ENCODE peak calls at places on chromosomes 5 and 9, in nine cellular contexts. B, N, D, X, T, I, L, Y and W are unnamed samples.

GRCh38 chr9:109179801-109180523 is 12.9 kb upstream of the FRRS1L start:
- DNase-seq in B (no peak), N (no peak), D (no peak), X (no peak), T (no peak), I (no peak), L (no peak), Y (no peak), W (peak)

GRCh38 chr9:114272739-114273431 is 50.0 kb upstream of the ORM1 start:
- DNase-seq in B (peak), N (peak), D (no peak), X (no peak), T (no peak), I (no peak), L (no peak), Y (no peak), W (no peak)

GRCh38 chr5:5688194-5688924 is 265.9 kb downstream of the ICE1 start:
- DNase-seq in B (no peak), N (no peak), D (no peak), X (no peak), T (no peak), I (no peak), L (no peak), Y (no peak), W (no peak)

GRCh38 chr5:167973126-167973525 is 318.3 kb upstream of the WWC1 start:
- DNase-seq in B (no peak), N (no peak), D (no peak), X (no peak), T (no peak), I (no peak), L (no peak), Y (no peak), W (no peak)

GRCh38 chr5:80720181-80720580 is 65.4 kb upstream of the DHFR start:
- DNase-seq in B (no peak), N (no peak), D (no peak), X (no peak), T (no peak), I (no peak), L (no peak), Y (no peak), W (no peak)

GRCh38 chr5:141822134-141822533 is 56.1 kb downstream of the PCDH1 start:
- DNase-seq in B (no peak), N (no peak), D (no peak), X (no peak), T (no peak), I (no peak), L (no peak), Y (no peak), W (peak)

GRCh38 chr9:79224672-79225433 is 346.9 kb upstream of the TLE4 start:
- DNase-seq in B (no peak), N (no peak), D (no peak), X (no peak), T (no peak), I (peak), L (no peak), Y (no peak), W (no peak)

GRCh38 chr9:75699017-75699416 is 191.5 kb upstream of the PCSK5 start:
- DNase-seq in B (no peak), N (no peak), D (no peak), X (no peak), T (no peak), I (no peak), L (no peak), Y (no peak), W (no peak)

GRCh38 chr9:130308081-130308571 is 42.6 kb downstream of the HMCN2 start:
- DNase-seq in B (no peak), N (no peak), D (no peak), X (no peak), T (no peak), I (no peak), L (no peak), Y (no peak), W (peak)

GRCh38 chr9:17721954-17722353 is 143.1 kb downstream of the SH3GL2 start:
- DNase-seq in B (no peak), N (no peak), D (no peak), X (no peak), T (no peak), I (no peak), L (no peak), Y (no peak), W (no peak)

GRCh38 chr9:106376689-106377088 is 486.3 kb upstream of the ZNF462 start:
- DNase-seq in B (no peak), N (no peak), D (no peak), X (no peak), T (no peak), I (peak), L (no peak), Y (no peak), W (no peak)

GRCh38 chr5:171681667-171682066 is 104.0 kb upstream of the SMIM23 start:
- DNase-seq in B (no peak), N (no peak), D (no peak), X (no peak), T (no peak), I (no peak), L (no peak), Y (no peak), W (no peak)

GRCh38 chr9:131598121-131598520 is 52.8 kb downstream of the PRRT1B start:
- DNase-seq in B (peak), N (no peak), D (no peak), X (no peak), T (no peak), I (no peak), L (no peak), Y (no peak), W (peak)

GRCh38 chr9:125889524-125890473 is 142.6 kb downstream of the PBX3 start:
- DNase-seq in B (peak), N (peak), D (peak), X (peak), T (peak), I (no peak), L (peak), Y (peak), W (peak)

GRCh38 chr5:173320259-173320658 is 8.0 kb downstream of the STC2 start:
- DNase-seq in B (no peak), N (no peak), D (no peak), X (no peak), T (no peak), I (no peak), L (no peak), Y (no peak), W (peak)

GRCh38 chr5:36607114-36607561 is 732 bp downstream of the SLC1A3 start:
- DNase-seq in B (no peak), N (no peak), D (no peak), X (peak), T (no peak), I (no peak), L (peak), Y (no peak), W (peak)

GRCh38 chr5:18761801-18762200 is 1127.5 kb downstream of the TAF11L14 start:
- DNase-seq in B (no peak), N (no peak), D (no peak), X (no peak), T (no peak), I (no peak), L (no peak), Y (peak), W (no peak)

GRCh38 chr9:119368681-119369581 is at the start of gene BRINP1:
- DNase-seq in B (peak), N (peak), D (no peak), X (peak), T (no peak), I (no peak), L (no peak), Y (no peak), W (peak)

GRCh38 chr5:8726383-8727036 is 819.4 kb downstream of the SEMA5A start:
- DNase-seq in B (no peak), N (no peak), D (no peak), X (no peak), T (no peak), I (no peak), L (peak), Y (no peak), W (no peak)

GRCh38 chr5:79346420-79346824 is 110.5 kb downstream of the JMY start:
- DNase-seq in B (no peak), N (no peak), D (peak), X (no peak), T (no peak), I (no peak), L (no peak), Y (no peak), W (no peak)

GRCh38 chr5:77859306-77859705 is 83.2 kb upstream of the TBCA start:
- DNase-seq in B (no peak), N (no peak), D (no peak), X (no peak), T (no peak), I (no peak), L (no peak), Y (no peak), W (no peak)

GRCh38 chr9:14331120-14331519 is 17.2 kb upstream of the NFIB start:
- DNase-seq in B (no peak), N (no peak), D (no peak), X (no peak), T (no peak), I (no peak), L (no peak), Y (no peak), W (no peak)

GRCh38 chr5:160165137-160166068 is 46.2 kb upstream of the PWWP2A start:
- DNase-seq in B (peak), N (peak), D (no peak), X (peak), T (no peak), I (peak), L (no peak), Y (no peak), W (peak)

GRCh38 chr5:41843456-41844112 is 26.6 kb downstream of the OXCT1 start:
- DNase-seq in B (no peak), N (no peak), D (peak), X (peak), T (no peak), I (no peak), L (peak), Y (peak), W (no peak)

GRCh38 chr9:14396171-14396570 is 82.2 kb upstream of the NFIB start:
- DNase-seq in B (no peak), N (no peak), D (no peak), X (peak), T (no peak), I (no peak), L (no peak), Y (no peak), W (peak)

GRCh38 chr5:28344803-28345433 is 1306.5 kb upstream of the CDH9 start:
- DNase-seq in B (no peak), N (no peak), D (peak), X (peak), T (no peak), I (no peak), L (peak), Y (peak), W (no peak)

GRCh38 chr9:84375954-84376353 is 35.4 kb upstream of the SLC28A3 start:
- DNase-seq in B (no peak), N (no peak), D (peak), X (no peak), T (no peak), I (no peak), L (no peak), Y (no peak), W (no peak)

GRCh38 chr9:93128715-93129224 is 5.3 kb downstream of the NINJ1 start:
- DNase-seq in B (no peak), N (peak), D (no peak), X (no peak), T (no peak), I (no peak), L (no peak), Y (no peak), W (no peak)

GRCh38 chr9:114929166-114929565 is 1.2 kb downstream of the TNFSF8 start:
- DNase-seq in B (no peak), N (no peak), D (no peak), X (no peak), T (no peak), I (no peak), L (no peak), Y (peak), W (no peak)

GRCh38 chr5:96236051-96236450 is 197.0 kb downstream of the PCSK1 start:
- DNase-seq in B (no peak), N (no peak), D (no peak), X (no peak), T (no peak), I (no peak), L (no peak), Y (no peak), W (no peak)

GRCh38 chr5:172276214-172276613 is 7.3 kb downstream of the UBTD2 start:
- DNase-seq in B (no peak), N (no peak), D (no peak), X (no peak), T (no peak), I (no peak), L (no peak), Y (no peak), W (no peak)

GRCh38 chr9:614421-614820 is 227.1 kb upstream of the DMRT1 start:
- DNase-seq in B (no peak), N (no peak), D (no peak), X (no peak), T (no peak), I (no peak), L (no peak), Y (no peak), W (peak)

GRCh38 chr5:16656561-16657191 is 39.9 kb upstream of the RETREG1 start:
- DNase-seq in B (no peak), N (no peak), D (no peak), X (no peak), T (no peak), I (no peak), L (no peak), Y (no peak), W (no peak)

GRCh38 chr9:119343161-119343720 is 26.0 kb downstream of the BRINP1 start:
- DNase-seq in B (no peak), N (no peak), D (no peak), X (no peak), T (no peak), I (no peak), L (no peak), Y (no peak), W (no peak)

GRCh38 chr5:31133488-31133887 is 60.0 kb upstream of the CDH6 start:
- DNase-seq in B (no peak), N (no peak), D (no peak), X (no peak), T (no peak), I (no peak), L (no peak), Y (no peak), W (no peak)

GRCh38 chr5:170484459-170484831 is 19.4 kb upstream of the KCNIP1 start:
- DNase-seq in B (no peak), N (no peak), D (no peak), X (no peak), T (no peak), I (no peak), L (no peak), Y (no peak), W (no peak)

GRCh38 chr9:80049096-80049495 is 477.3 kb downstream of the TLE4 start:
- DNase-seq in B (no peak), N (no peak), D (no peak), X (no peak), T (no peak), I (no peak), L (no peak), Y (no peak), W (no peak)